ENCODE peak calls at places on chromosomes 5 and 9, in four cellular contexts. One of them, this sample, is unnamed. For H3K27me3, the result is how much of the 10 kb centered on the place peaks cover.

GRCh38 chr9:135907446-135908333 is at the start of gene CAMSAP1:
- DNase-seq in psoas muscle: peak
- DNase-seq in HCT116: peak
- DNase-seq in lower lobe of right lung: peak
- DNase-seq in this sample: peak

GRCh38 chr9:93304574-93305496 is 120.9 kb downstream of the WNK2 start:
- DNase-seq in HCT116: no peak
- DNase-seq in psoas muscle: peak
- DNase-seq in lower lobe of right lung: peak
- DNase-seq in this sample: peak

GRCh38 chr5:17005087-17005828 is 69.2 kb upstream of the MYO10 start:
- DNase-seq in lower lobe of right lung: no peak
- DNase-seq in HCT116: no peak
- DNase-seq in psoas muscle: no peak
- DNase-seq in this sample: peak

GRCh38 chr5:168057905-168058304 is 233.5 kb upstream of the WWC1 start:
- DNase-seq in psoas muscle: no peak
- DNase-seq in lower lobe of right lung: no peak
- DNase-seq in HCT116: no peak
- DNase-seq in this sample: no peak

GRCh38 chr5:143233020-143233419 is 170.5 kb downstream of the NR3C1 start:
- DNase-seq in HCT116: no peak
- DNase-seq in lower lobe of right lung: no peak
- DNase-seq in psoas muscle: no peak
- DNase-seq in this sample: no peak

GRCh38 chr9:6068983-6069382 is 53.6 kb upstream of the RANBP6 start:
- DNase-seq in psoas muscle: no peak
- DNase-seq in lower lobe of right lung: no peak
- DNase-seq in HCT116: no peak
- DNase-seq in this sample: no peak

GRCh38 chr9:100092066-100092465 is 6.7 kb downstream of the ERP44 start:
- DNase-seq in psoas muscle: no peak
- DNase-seq in lower lobe of right lung: no peak
- DNase-seq in HCT116: no peak
- DNase-seq in this sample: no peak

GRCh38 chr5:129652353-129653138 is 95.3 kb upstream of the MINAR2 start:
- DNase-seq in psoas muscle: no peak
- DNase-seq in HCT116: no peak
- DNase-seq in lower lobe of right lung: no peak
- DNase-seq in this sample: no peak

GRCh38 chr5:66912787-66913186 is 283.8 kb downstream of the CD180 start:
- DNase-seq in HCT116: no peak
- DNase-seq in psoas muscle: no peak
- DNase-seq in lower lobe of right lung: no peak
- DNase-seq in this sample: no peak

GRCh38 chr9:128420651-128421473 is at the start of gene CERCAM:
- DNase-seq in lower lobe of right lung: peak
- DNase-seq in psoas muscle: peak
- DNase-seq in HCT116: no peak
- DNase-seq in this sample: peak

GRCh38 chr5:37090123-37090726 is 159.0 kb downstream of the CPLANE1 start:
- DNase-seq in HCT116: no peak
- DNase-seq in psoas muscle: no peak
- DNase-seq in lower lobe of right lung: no peak
- DNase-seq in this sample: no peak

GRCh38 chr9:138025417-138025816 is 147.8 kb downstream of the CACNA1B start:
- DNase-seq in lower lobe of right lung: no peak
- DNase-seq in HCT116: no peak
- DNase-seq in psoas muscle: no peak
- DNase-seq in this sample: no peak
- H3K27me3 ChIP-seq in lower lobe of right lung: half or more
- H3K27me3 ChIP-seq in HCT116: under half
- H3K27me3 ChIP-seq in psoas muscle: under half
- H3K27me3 ChIP-seq in this sample: half or more

GRCh38 chr9:122216798-122217418 is 11.8 kb downstream of the LHX6 start:
- DNase-seq in lower lobe of right lung: no peak
- DNase-seq in psoas muscle: no peak
- DNase-seq in HCT116: no peak
- DNase-seq in this sample: no peak
- H3K27me3 ChIP-seq in lower lobe of right lung: half or more
- H3K27me3 ChIP-seq in psoas muscle: under half
- H3K27me3 ChIP-seq in HCT116: under half
- H3K27me3 ChIP-seq in this sample: half or more

GRCh38 chr5:32709789-32710334 is 1.3 kb upstream of the NPR3 start:
- DNase-seq in psoas muscle: peak
- DNase-seq in HCT116: peak
- DNase-seq in lower lobe of right lung: peak
- DNase-seq in this sample: peak

GRCh38 chr5:32710335-32710858 is 724 bp upstream of the NPR3 start:
- DNase-seq in HCT116: no peak
- DNase-seq in psoas muscle: peak
- DNase-seq in lower lobe of right lung: no peak
- DNase-seq in this sample: no peak

GRCh38 chr5:32710859-32711692 is at the start of gene NPR3:
- DNase-seq in psoas muscle: peak
- DNase-seq in lower lobe of right lung: no peak
- DNase-seq in HCT116: no peak
- DNase-seq in this sample: peak

GRCh38 chr5:32707394-32707997 is 3.6 kb upstream of the NPR3 start:
- DNase-seq in psoas muscle: no peak
- DNase-seq in HCT116: peak
- DNase-seq in lower lobe of right lung: no peak
- DNase-seq in this sample: peak

DNA sequence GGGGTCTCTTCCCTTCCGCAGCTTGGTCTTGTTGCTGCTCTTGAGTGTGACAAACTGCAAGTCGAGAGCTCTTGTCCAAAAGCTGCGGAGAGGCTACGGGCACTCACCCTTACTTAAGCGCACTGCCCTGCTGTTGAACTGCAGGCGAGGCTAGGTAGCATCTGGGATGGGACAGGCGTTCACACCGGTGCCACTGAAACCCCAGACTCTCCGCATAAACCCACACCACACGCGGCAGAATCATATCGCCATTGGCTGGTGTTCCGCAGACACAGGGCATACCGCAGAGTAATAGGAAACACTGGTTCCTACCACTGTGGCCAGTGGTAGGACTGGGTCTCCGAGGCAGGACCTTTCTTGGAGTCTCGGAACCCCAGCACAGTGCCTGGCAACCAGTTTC is 2.2 kb upstream of the NPR3 start:
- DNase-seq in HCT116: no peak
- DNase-seq in psoas muscle: no peak
- DNase-seq in lower lobe of right lung: no peak
- DNase-seq in this sample: no peak
- H3K27me3 ChIP-seq in HCT116: under half
- H3K27me3 ChIP-seq in psoas muscle: under half
- H3K27me3 ChIP-seq in lower lobe of right lung: under half
- H3K27me3 ChIP-seq in this sample: under half

GRCh38 chr5:140126315-140127012 is 727 bp downstream of the IGIP start:
- DNase-seq in lower lobe of right lung: no peak
- DNase-seq in psoas muscle: no peak
- DNase-seq in HCT116: no peak
- DNase-seq in this sample: no peak

GRCh38 chr5:140131967-140132409 is 6.3 kb downstream of the IGIP start:
- DNase-seq in HCT116: peak
- DNase-seq in lower lobe of right lung: peak
- DNase-seq in psoas muscle: peak
- DNase-seq in this sample: peak

GRCh38 chr5:140130949-140131733 is 5.4 kb downstream of the IGIP start:
- DNase-seq in psoas muscle: no peak
- DNase-seq in HCT116: no peak
- DNase-seq in lower lobe of right lung: no peak
- DNase-seq in this sample: no peak

GRCh38 chr5:140125637-140126036 is at the start of gene IGIP:
- DNase-seq in HCT116: no peak
- DNase-seq in psoas muscle: no peak
- DNase-seq in lower lobe of right lung: no peak
- DNase-seq in this sample: no peak

GRCh38 chr5:140128376-140128775 is 2.6 kb downstream of the IGIP start:
- DNase-seq in lower lobe of right lung: no peak
- DNase-seq in psoas muscle: no peak
- DNase-seq in HCT116: no peak
- DNase-seq in this sample: no peak
- H3K27me3 ChIP-seq in lower lobe of right lung: under half
- H3K27me3 ChIP-seq in psoas muscle: under half
- H3K27me3 ChIP-seq in HCT116: under half
- H3K27me3 ChIP-seq in this sample: under half

GRCh38 chr5:1749346-1750124 is 50.1 kb downstream of the MRPL36 start:
- DNase-seq in lower lobe of right lung: peak
- DNase-seq in HCT116: no peak
- DNase-seq in psoas muscle: no peak
- DNase-seq in this sample: no peak
- H3K27me3 ChIP-seq in lower lobe of right lung: under half
- H3K27me3 ChIP-seq in HCT116: under half
- H3K27me3 ChIP-seq in psoas muscle: under half
- H3K27me3 ChIP-seq in this sample: half or more